ENCODE peak calls at places on chromosome 11, in six cellular contexts. G is lower lobe of right lung, D is adipocyte, C is fibroblast of lung, H is left ventricle myocardium inferior, I is astrocyte of the cerebellum. W is an unnamed sample.

GRCh38 chr11:130166457-130166784 is 6.8 kb downstream of the ST14 start:
- DNase-seq in D (peak), I (peak), H (no peak), G (no peak), C (peak), W (peak)

GRCh38 chr11:11563193-11563592 is 58.6 kb downstream of the GALNT18 start:
- DNase-seq in G (no peak), C (no peak), H (no peak), D (no peak), I (no peak), W (no peak)

GRCh38 chr11:130431806-130432205 is 3.4 kb upstream of the ADAMTS8 start:
- DNase-seq in C (peak), G (no peak), H (no peak), D (peak), I (no peak), W (peak)

GRCh38 chr11:87263439-87263838 is 225.7 kb downstream of the TMEM135 start:
- DNase-seq in H (no peak), I (no peak), C (peak), D (no peak), G (no peak), W (no peak)

GRCh38 chr11:31797227-31798056 is 13.7 kb downstream of the PAX6 start:
- DNase-seq in H (no peak), G (no peak), I (no peak), C (no peak), D (no peak), W (no peak)

GRCh38 chr11:373716-374551 is 4.6 kb downstream of the B4GALNT4 start:
- DNase-seq in C (no peak), G (no peak), H (no peak), D (no peak), I (no peak), W (no peak)

GRCh38 chr11:42410251-42410956 is 901.4 kb upstream of the API5 start:
- DNase-seq in D (no peak), I (no peak), C (no peak), H (no peak), G (no peak), W (peak)

GRCh38 chr11:111097191-111097590 is 148.3 kb upstream of the POU2AF2 start:
- DNase-seq in D (no peak), I (no peak), H (peak), C (peak), G (peak), W (peak)

GRCh38 chr11:67400251-67400941 is 1.3 kb downstream of the PPP1CA start:
- DNase-seq in D (no peak), H (no peak), G (no peak), C (no peak), I (no peak), W (peak)

GRCh38 chr11:96149743-96150555 is 193.0 kb downstream of the MAML2 start:
- DNase-seq in H (no peak), C (no peak), D (peak), G (no peak), I (no peak), W (peak)

GRCh38 chr11:441418-442274 is at the start of gene ANO9:
- DNase-seq in G (peak), I (no peak), H (no peak), D (no peak), C (no peak), W (no peak)

DNA sequence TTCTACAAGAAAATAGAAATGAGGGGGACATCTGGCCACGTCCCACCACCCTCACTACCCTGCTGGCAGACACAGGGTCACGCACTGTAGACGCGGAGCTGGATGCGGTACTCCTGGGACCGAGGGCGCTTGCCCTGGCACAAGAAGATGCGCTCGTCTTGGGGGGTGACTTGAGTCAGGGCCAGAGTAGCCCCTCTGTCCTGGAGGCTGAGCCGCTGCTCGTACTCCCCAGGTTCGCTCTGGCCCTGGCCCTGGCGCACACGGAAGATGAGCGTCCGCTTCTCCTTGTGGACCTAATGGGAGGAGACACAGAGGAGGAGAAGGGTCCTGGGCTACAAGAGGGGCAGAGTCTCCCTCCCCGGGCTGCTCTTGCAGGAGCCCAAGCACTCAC is 2.2 kb downstream of the MCAM start:
- DNase-seq in H (no peak), C (no peak), D (no peak), G (no peak), I (no peak), W (no peak)
- H3K4me3 ChIP-seq in H (peak), C (no peak), D (peak), G (peak), I (no peak), W (no peak)

DNA sequence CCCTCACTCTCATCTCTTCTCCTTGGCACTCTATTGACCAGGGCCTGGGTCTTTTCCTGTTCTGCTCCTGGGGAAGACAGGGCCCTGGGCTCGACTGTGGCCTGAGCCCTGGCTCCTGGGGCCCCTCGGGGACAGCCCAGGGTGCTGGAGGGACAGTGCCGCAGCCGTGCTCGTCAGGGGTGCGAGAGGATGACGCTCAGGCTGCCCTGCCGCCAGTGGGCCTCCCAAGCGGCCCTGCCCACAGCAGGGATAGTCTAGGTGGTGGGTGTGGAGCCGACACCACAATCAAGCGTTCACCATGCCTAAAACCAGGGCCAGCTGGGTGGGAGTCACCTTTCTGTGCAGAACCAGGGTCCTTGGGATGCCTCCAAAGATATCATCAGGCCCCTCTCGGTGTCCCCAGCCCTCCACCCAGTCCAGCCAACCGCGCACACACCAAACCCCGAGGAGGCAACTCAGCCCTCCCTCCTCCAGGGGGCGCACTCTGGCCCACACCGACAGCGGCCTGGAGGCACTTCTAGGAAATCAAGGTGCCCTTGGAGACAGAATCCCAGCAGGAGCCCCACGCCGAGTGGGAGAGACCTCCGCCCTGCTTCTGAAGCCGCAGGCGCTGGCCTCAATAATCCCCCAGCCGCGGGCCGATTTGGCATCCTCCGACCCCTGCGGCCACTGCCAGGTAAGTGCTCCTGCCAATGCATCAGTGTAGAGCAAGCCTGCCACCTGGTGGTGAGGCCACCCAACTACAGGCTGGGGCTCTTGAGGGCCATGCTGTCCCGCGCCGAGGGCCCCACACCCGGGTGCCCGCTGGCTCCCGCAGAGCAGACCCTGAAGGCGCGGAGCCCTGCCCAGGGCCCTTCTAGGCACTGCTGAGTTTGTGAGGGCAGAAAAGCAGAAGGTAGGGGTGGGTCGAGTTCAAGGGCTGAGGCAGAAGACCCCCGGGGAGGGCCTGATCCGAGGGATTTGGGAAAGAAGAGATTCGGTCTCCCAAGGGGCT is 496.4 kb downstream of the BUD13 start:
- DNase-seq in H (peak), I (peak), G (peak), D (peak), C (peak), W (peak)
- H3K4me3 ChIP-seq in H (peak), I (no peak), G (peak), D (no peak), C (no peak), W (no peak)

DNA sequence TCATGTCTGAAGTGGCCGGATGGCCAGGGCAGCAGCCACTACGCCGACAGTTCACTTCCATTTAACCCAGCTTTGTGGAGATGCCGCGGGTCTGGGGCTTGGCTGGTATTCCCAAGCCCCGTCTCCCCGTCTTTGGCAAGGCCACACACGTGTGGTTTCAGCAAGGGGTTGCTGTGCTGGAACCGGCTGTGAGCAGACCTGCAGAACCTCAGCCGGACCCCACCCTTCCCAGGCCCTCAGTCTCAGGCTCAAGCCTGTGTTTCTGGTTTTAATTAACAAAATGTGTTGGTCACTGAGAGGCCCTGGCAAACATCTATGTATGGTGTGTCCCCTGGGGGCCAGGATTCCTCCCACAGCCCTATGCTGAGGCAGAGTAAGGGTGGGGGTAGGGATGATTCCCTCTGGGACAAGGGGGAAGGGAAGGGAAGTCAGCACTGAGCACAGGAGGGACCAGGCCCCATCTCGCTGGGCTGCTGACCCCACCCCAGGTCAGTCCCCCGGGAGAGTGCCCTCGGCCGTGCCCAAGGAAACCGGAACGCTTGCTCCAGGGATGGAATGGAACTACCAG is 9.3 kb downstream of the OSBPL5 start:
- DNase-seq in G (peak), I (peak), H (peak), C (peak), D (peak), W (peak)
- H3K4me3 ChIP-seq in G (no peak), I (peak), H (peak), C (no peak), D (peak), W (peak)

GRCh38 chr11:125494601-125494986 is 1.5 kb downstream of the FEZ1 start:
- DNase-seq in I (no peak), D (peak), C (peak), G (no peak), H (no peak), W (no peak)
- H3K4me3 ChIP-seq in I (peak), D (peak), C (peak), G (peak), H (peak), W (peak)

DNA sequence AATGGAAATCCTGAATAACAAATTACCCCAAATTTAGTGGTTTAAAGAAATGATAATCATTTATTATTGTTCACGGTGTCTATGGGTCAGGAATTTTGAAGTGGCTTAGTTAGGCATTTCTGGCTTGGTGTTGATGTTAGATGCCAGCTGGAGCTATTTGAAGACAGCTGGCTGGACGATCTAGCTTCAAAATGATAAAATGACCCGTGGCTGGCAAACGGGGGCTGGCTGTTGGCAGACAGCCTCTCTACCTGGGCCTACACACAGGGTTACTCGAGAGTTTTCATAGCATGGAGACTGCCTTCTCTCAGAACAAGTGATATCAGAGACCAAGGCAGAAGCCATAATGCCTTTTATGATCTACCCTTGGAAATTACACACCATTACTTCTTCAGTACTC is 285.2 kb downstream of the METTL15 start:
- DNase-seq in H (peak), G (no peak), I (no peak), D (no peak), C (no peak), W (no peak)
- H3K4me3 ChIP-seq in H (no peak), G (no peak), I (no peak), D (no peak), C (no peak), W (no peak)

DNA sequence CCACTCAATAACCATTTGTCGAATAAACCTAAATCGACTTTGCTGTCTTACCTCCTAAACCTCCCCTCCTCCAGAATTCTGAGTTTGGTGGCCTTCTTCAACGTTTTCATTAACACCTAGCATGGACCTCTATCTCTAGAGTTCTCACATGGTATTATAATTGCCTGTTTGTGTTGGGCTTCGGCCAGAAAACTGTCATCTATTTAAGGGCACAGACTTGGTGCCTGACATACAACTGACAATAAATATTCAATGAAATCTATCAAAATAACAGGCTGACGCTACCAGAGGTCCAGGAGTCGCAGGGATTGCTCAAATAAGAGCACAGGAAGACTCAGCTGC is 687 bp downstream of the ALKBH8 start:
- DNase-seq in G (no peak), H (no peak), D (no peak), C (no peak), I (no peak), W (no peak)
- H3K4me3 ChIP-seq in G (peak), H (peak), D (peak), C (peak), I (peak), W (peak)

GRCh38 chr11:128726464-128727139 is 32.7 kb downstream of the FLI1 start:
- DNase-seq in C (no peak), H (no peak), I (no peak), G (peak), D (no peak), W (no peak)

GRCh38 chr11:128727320-128727719 is 33.4 kb downstream of the FLI1 start:
- DNase-seq in C (no peak), D (no peak), I (no peak), G (no peak), H (no peak), W (no peak)

GRCh38 chr11:128727811-128728431 is 34.0 kb downstream of the FLI1 start:
- DNase-seq in I (no peak), C (no peak), G (no peak), D (no peak), H (no peak), W (no peak)

GRCh38 chr11:128731041-128731663 is 37.3 kb downstream of the FLI1 start:
- DNase-seq in C (no peak), H (no peak), I (no peak), G (no peak), D (no peak), W (no peak)

GRCh38 chr11:128728767-128729587 is 35.1 kb downstream of the FLI1 start:
- DNase-seq in I (no peak), D (no peak), G (no peak), C (no peak), H (no peak), W (no peak)
- H3K4me3 ChIP-seq in I (no peak), D (no peak), G (no peak), C (no peak), H (no peak), W (no peak)

GRCh38 chr11:118918128-118918685 is 7.5 kb downstream of the BCL9L start:
- DNase-seq in G (peak), I (peak), H (peak), D (peak), C (peak), W (peak)

GRCh38 chr11:118915941-118916841 is 9.5 kb downstream of the BCL9L start:
- DNase-seq in C (no peak), D (no peak), H (no peak), I (no peak), G (no peak), W (no peak)

GRCh38 chr11:118917488-118918127 is 8.1 kb downstream of the BCL9L start:
- DNase-seq in D (peak), G (peak), H (peak), C (peak), I (no peak), W (peak)

GRCh38 chr11:118915396-118915795 is 10.3 kb downstream of the BCL9L start:
- DNase-seq in D (no peak), H (no peak), C (no peak), I (no peak), G (no peak), W (no peak)

GRCh38 chr11:118916842-118917388 is 8.8 kb downstream of the BCL9L start:
- DNase-seq in H (peak), I (no peak), G (no peak), C (peak), D (peak), W (peak)
- H3K4me3 ChIP-seq in H (peak), I (peak), G (peak), C (peak), D (peak), W (peak)

DNA sequence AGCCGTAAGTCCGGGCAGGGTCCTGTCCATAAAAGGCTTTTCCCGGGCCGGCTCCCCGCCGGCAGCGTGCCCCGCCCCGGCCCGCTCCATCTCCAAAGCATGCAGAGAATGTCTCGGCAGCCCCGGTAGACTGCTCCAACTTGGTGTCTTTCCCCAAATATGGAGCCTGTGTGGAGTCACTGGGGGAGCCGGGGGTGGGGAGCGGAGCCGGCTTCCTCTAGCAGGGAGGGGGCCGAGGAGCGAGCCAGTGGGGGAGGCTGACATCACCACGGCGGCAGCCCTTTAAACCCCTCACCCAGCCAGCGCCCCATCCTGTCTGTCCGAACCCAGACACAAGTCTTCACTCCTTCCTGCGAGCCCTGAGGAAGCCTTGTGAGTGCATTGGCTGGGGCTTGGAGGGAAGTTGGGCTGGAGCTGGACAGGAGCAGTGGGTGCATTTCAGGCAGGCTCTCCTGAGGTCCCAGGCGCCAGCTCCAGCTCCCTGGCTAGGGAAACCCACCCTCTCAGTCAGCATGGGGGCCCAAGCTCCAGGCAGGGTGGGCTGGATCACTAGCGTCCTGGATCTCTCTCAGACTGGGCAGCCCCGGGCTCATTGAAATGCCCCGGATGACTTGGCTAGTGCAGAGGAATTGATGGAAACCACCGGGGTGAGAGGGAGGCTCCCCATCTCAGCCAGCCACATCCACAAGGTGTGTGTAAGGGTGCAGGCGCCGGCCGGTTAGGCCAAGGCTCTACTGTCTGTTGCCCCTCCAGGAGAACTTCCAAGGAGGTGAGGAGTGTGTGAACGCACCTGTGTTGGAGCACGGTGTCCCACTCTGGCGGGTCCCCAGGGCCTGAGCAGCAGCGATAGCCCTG is at the start of gene TAGLN:
- DNase-seq in H (peak), G (peak), D (peak), C (peak), I (peak), W (peak)
- H3K4me3 ChIP-seq in H (peak), G (peak), D (peak), C (peak), I (peak), W (peak)

GRCh38 chr11:69298778-69299461 is 5.0 kb downstream of the MYEOV start:
- DNase-seq in H (no peak), D (no peak), I (no peak), C (no peak), G (no peak), W (no peak)
- H3K4me3 ChIP-seq in H (peak), D (no peak), I (no peak), C (no peak), G (peak), W (no peak)

W was measured in fibroblast of villous mesenchyme.